ENCODE peak calls at places on chromosomes 2 and 18, in ten cellular contexts. A is SK-N-SH, M is GM12878, T is PC-3, L is IMR-90, F is astrocyte, Q is neural progenitor cell, R is HepG2, U is mammary epithelial cell, C is endodermal cell. O is an unnamed sample.

GRCh38 chr2:12787891-12788783 is 71.4 kb downstream of the TRIB2 start:
- DNase-seq in A (no peak), M (no peak), T (peak; percentile 49), L (peak; percentile 89), F (peak; percentile 98), Q (no peak), R (no peak), U (no peak), C (no peak), O (no peak)

GRCh38 chr2:96914332-96914731 is 44.5 kb upstream of the SEMA4C start:
- DNase-seq in A (no peak), M (no peak), T (peak; percentile 45), L (peak; percentile 45), F (no peak), Q (no peak), R (no peak), U (peak; percentile 15), C (no peak), O (no peak)

GRCh38 chr2:65053199-65053598 is 3.0 kb upstream of the CEP68 start:
- DNase-seq in A (no peak), M (peak; percentile 91), T (no peak), L (no peak), F (no peak), Q (no peak), R (no peak), U (no peak), C (no peak), O (no peak)

GRCh38 chr2:85766214-85766613 is 12.4 kb downstream of the ATOH8 start:
- DNase-seq in A (no peak), M (no peak), T (no peak), L (no peak), F (no peak), Q (no peak), R (no peak), U (no peak), C (no peak), O (no peak)

GRCh38 chr2:216519154-216519762 is 20.6 kb downstream of the RPL37A start:
- DNase-seq in A (peak; percentile 64), M (no peak), T (peak; percentile 89), L (peak; percentile 89), F (peak; percentile 59), Q (peak; percentile 85), R (peak; percentile 82), U (peak; percentile 70), C (peak; percentile 85), O (peak; percentile 80)

GRCh38 chr2:19287324-19287723 is 71.1 kb downstream of the OSR1 start:
- DNase-seq in A (no peak), M (no peak), T (no peak), L (peak; percentile 12), F (no peak), Q (no peak), R (no peak), U (peak; percentile 10), C (no peak), O (no peak)

GRCh38 chr2:107932986-107933385 is 53.3 kb upstream of the SLC5A7 start:
- DNase-seq in A (no peak), M (no peak), T (peak; percentile 45), L (peak; percentile 8), F (no peak), Q (peak; percentile 32), R (no peak), U (no peak), C (no peak), O (no peak)

GRCh38 chr2:165293439-165294420 is 54.5 kb downstream of the SCN2A start:
- DNase-seq in A (peak; percentile 67), M (peak; percentile 56), T (peak; percentile 90), L (peak; percentile 87), F (peak; percentile 86), Q (peak; percentile 94), R (peak; percentile 81), U (peak; percentile 88), C (peak; percentile 68), O (peak; percentile 54)

GRCh38 chr2:98519156-98519555 is 74.5 kb downstream of the INPP4A start:
- DNase-seq in A (no peak), M (no peak), T (no peak), L (peak; percentile 50), F (peak; percentile 40), Q (no peak), R (no peak), U (no peak), C (no peak), O (no peak)

GRCh38 chr2:178810422-178810821 is 3.2 kb upstream of the TTN start:
- DNase-seq in A (no peak), M (no peak), T (no peak), L (no peak), F (no peak), Q (no peak), R (no peak), U (no peak), C (no peak), O (no peak)

GRCh38 chr2:178804791-178805190 is 2.4 kb downstream of the TTN start:
- DNase-seq in A (peak; percentile 37), M (no peak), T (peak; percentile 53), L (peak; percentile 16), F (no peak), Q (peak; percentile 43), R (peak; percentile 22), U (peak; percentile 19), C (no peak), O (no peak)

GRCh38 chr2:178807227-178808008 is at the start of gene TTN:
- DNase-seq in A (no peak), M (no peak), T (no peak), L (no peak), F (no peak), Q (no peak), R (no peak), U (no peak), C (no peak), O (no peak)

GRCh38 chr2:178811045-178811444 is 3.8 kb upstream of the TTN start:
- DNase-seq in A (no peak), M (no peak), T (no peak), L (no peak), F (no peak), Q (no peak), R (no peak), U (no peak), C (no peak), O (no peak)

DNA sequence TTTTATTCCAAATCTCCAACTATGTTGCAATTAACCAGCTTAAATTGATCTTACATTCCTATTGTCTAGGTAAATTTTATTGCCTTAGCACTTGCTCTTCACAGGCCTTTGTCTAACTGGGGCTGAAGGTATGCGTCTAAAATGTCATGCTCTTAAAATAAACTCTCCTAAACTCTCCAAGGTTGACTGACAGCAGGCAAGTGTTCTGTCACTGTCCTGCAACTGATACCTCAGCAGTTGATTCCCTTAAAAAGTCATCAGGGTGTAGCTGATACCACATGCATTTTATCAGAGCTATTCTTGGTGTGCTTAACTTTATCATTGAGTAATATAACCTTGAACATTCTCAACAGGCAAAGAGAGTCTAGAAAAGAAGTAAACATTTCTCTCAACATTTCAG is 680 bp downstream of the TTN start:
- DNase-seq in A (no peak), M (no peak), T (no peak), L (no peak), F (no peak), Q (no peak), R (no peak), U (no peak), C (no peak), O (no peak)
- H3K9ac ChIP-seq in A (no peak overlapping the region), M (no peak overlapping the region), T (no peak overlapping the region), L (no peak overlapping the region), F (no peak overlapping the region), Q (no peak overlapping the region), R (no peak overlapping the region), U (no peak overlapping the region), C (no peak overlapping the region), O (no peak overlapping the region)

DNA sequence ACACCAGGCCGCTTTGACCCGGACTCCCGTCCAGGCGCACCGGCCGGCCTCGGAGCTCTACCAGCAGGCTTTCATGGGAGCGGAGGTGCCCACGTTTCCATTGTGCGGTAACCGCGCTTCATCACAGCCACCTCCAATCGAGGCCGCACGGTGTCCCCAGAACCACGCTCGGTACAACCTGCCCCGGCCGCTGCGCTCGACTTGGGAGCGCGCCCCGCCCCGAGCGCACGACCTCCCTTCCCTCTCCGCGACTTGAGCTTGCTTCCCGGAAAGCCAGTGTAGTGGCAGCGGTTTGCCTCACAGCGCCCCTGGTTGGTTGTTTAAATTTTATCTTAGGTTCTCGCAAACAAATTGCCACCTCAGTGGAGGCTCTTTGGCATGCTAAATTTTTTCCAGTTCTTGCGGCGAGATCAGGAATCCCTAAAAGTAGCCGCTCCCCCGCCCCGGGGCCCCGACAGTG is 329 bp upstream of the CYP1B1 start:
- DNase-seq in A (peak; percentile 95), M (no peak), T (peak; percentile 74), L (peak; percentile 68), F (peak; percentile 78), Q (peak; percentile 92), R (no peak), U (peak; percentile 77), C (peak; percentile 96), O (peak; percentile 67)
- TF ChIP-seq CTCF in A (peak; percentile 66), M (peak; percentile 14), T (peak; percentile 65), L (peak; percentile 38), F (peak; percentile 17), Q (peak; percentile 55), R (no peak), U (peak; percentile 63), C (peak; percentile 83), O (no peak)

GRCh38 chr18:38932752-38933151 is 1367.2 kb upstream of the CELF4 start:
- DNase-seq in A (no peak), M (no peak), T (no peak), L (no peak), F (no peak), Q (no peak), R (no peak), U (no peak), C (no peak), O (no peak)

GRCh38 chr18:38933322-38933721 is 1367.7 kb upstream of the CELF4 start:
- DNase-seq in A (no peak), M (no peak), T (peak; percentile 1), L (no peak), F (no peak), Q (no peak), R (no peak), U (peak; percentile 19), C (no peak), O (no peak)

GRCh38 chr18:38931754-38932050 is 1366.1 kb upstream of the CELF4 start:
- DNase-seq in A (no peak), M (no peak), T (no peak), L (no peak), F (no peak), Q (peak; percentile 2), R (no peak), U (no peak), C (no peak), O (no peak)

GRCh38 chr18:38933910-38934510 is 1368.4 kb upstream of the CELF4 start:
- DNase-seq in A (no peak), M (no peak), T (no peak), L (no peak), F (no peak), Q (no peak), R (no peak), U (peak; percentile 10), C (no peak), O (no peak)

GRCh38 chr18:38930881-38931753 is 1365.5 kb upstream of the CELF4 start:
- DNase-seq in A (no peak), M (no peak), T (no peak), L (no peak), F (no peak), Q (no peak), R (no peak), U (no peak), C (peak; percentile 66), O (no peak)
- H3K9ac ChIP-seq in A (no peak overlapping the region), M (no peak overlapping the region), T (no peak overlapping the region), L (no peak overlapping the region), F (no peak overlapping the region), Q (no peak overlapping the region), R (no peak overlapping the region), U (no peak overlapping the region), C (no peak overlapping the region), O (no peak overlapping the region)

GRCh38 chr2:68765739-68766377 is 31.2 kb downstream of the ARHGAP25 start:
- DNase-seq in A (no peak), M (no peak), T (no peak), L (peak; percentile 75), F (peak; percentile 45), Q (no peak), R (no peak), U (no peak), C (no peak), O (peak; percentile 8)
- TF ChIP-seq CTCF in A (no peak), M (no peak), T (no peak), L (peak; percentile 19), F (no peak), Q (no peak), R (no peak), U (peak; percentile 0), C (peak; percentile 63), O (no peak)